ENCODE peak calls at places on chromosomes 6 and 20, in eight cellular contexts. L, D, P, Z, H, F, N and G are unnamed samples.

GRCh38 chr6:4351857-4352669 is 216.7 kb upstream of the ECI2 start:
- DNase-seq in F (no peak), D (peak), L (no peak), P (no peak), N (peak), Z (no peak), H (no peak), G (peak)

GRCh38 chr20:35314460-35315198 is 22.4 kb upstream of the FAM83C start:
- DNase-seq in H (no peak), D (no peak), F (no peak), P (no peak), Z (no peak), N (no peak), L (no peak), G (no peak)

GRCh38 chr20:46348972-46349741 is 40.9 kb upstream of the CDH22 start:
- DNase-seq in N (peak), F (peak), L (no peak), D (peak), Z (peak), H (peak), P (peak), G (no peak)

GRCh38 chr6:111338843-111339242 is 144.2 kb downstream of the REV3L start:
- DNase-seq in P (no peak), L (no peak), Z (no peak), F (no peak), D (no peak), H (no peak), N (no peak), G (no peak)

GRCh38 chr6:160417135-160417534 is 69.0 kb downstream of the SLC22A3 start:
- DNase-seq in Z (no peak), N (no peak), H (no peak), L (no peak), P (no peak), D (no peak), F (no peak), G (no peak)

GRCh38 chr20:38355161-38356012 is 9.1 kb downstream of the LBP start:
- DNase-seq in N (no peak), Z (no peak), D (no peak), H (no peak), F (no peak), L (no peak), P (no peak), G (no peak)

GRCh38 chr6:139330841-139331500 is 39.2 kb upstream of the TXLNB start:
- DNase-seq in D (no peak), F (no peak), H (no peak), N (no peak), L (no peak), Z (no peak), P (no peak), G (no peak)

GRCh38 chr20:37276494-37277252 is 12.8 kb upstream of the MANBAL start:
- DNase-seq in D (peak), F (no peak), Z (peak), P (no peak), L (peak), H (no peak), N (no peak), G (no peak)

GRCh38 chr6:147553099-147553498 is 44.6 kb downstream of the SAMD5 start:
- DNase-seq in L (no peak), Z (no peak), P (no peak), H (no peak), F (no peak), N (no peak), D (no peak), G (no peak)

GRCh38 chr20:56809668-56810067 is 180.6 kb downstream of the TFAP2C start:
- DNase-seq in N (no peak), D (no peak), F (no peak), P (no peak), Z (no peak), H (no peak), L (no peak), G (no peak)

GRCh38 chr6:129209355-129209754 is 326.4 kb downstream of the LAMA2 start:
- DNase-seq in D (no peak), F (no peak), H (no peak), L (no peak), P (no peak), Z (no peak), N (no peak), G (no peak)

GRCh38 chr6:154276810-154277577 is 79.6 kb downstream of the IPCEF1 start:
- DNase-seq in Z (no peak), H (no peak), D (no peak), L (peak), N (no peak), F (peak), P (no peak), G (no peak)

GRCh38 chr6:1609662-1610496 is at the start of gene FOXC1:
- DNase-seq in H (peak), L (peak), P (no peak), Z (no peak), N (peak), F (peak), D (peak), G (peak)

GRCh38 chr20:25600632-25601031 is 15.3 kb upstream of the NINL start:
- DNase-seq in P (no peak), D (no peak), N (no peak), L (no peak), F (no peak), Z (no peak), H (no peak), G (no peak)

GRCh38 chr6:7282097-7282906 is 30.7 kb downstream of the SSR1 start:
- DNase-seq in Z (no peak), D (no peak), N (no peak), P (no peak), L (no peak), H (no peak), F (no peak), G (no peak)

GRCh38 chr6:148218542-148219258 is 123.9 kb upstream of the SASH1 start:
- DNase-seq in Z (no peak), P (no peak), H (no peak), D (peak), L (no peak), N (no peak), F (no peak), G (no peak)

GRCh38 chr20:45968801-45969711 is 2.9 kb downstream of the ZNF335 start:
- DNase-seq in Z (no peak), P (no peak), D (no peak), H (no peak), N (no peak), L (no peak), F (no peak), G (no peak)

GRCh38 chr6:4055420-4056041 is 23.4 kb downstream of the FAM217A start:
- DNase-seq in Z (no peak), L (no peak), P (no peak), N (peak), H (no peak), F (peak), D (no peak), G (no peak)

GRCh38 chr20:3560578-3560977 is 89.8 kb downstream of the ATRN start:
- DNase-seq in H (no peak), F (no peak), L (no peak), P (no peak), D (no peak), Z (no peak), N (no peak), G (no peak)